ENCODE peak calls at places on chromosomes 3 and 15, in ten cellular contexts. M is head of caudate nucleus; S is HEK293T; R is right lobe of liver; Y is PC-9; H is activated CD8-positive, alpha-beta memory T cell treated with anti-CD3 and anti-CD28 coated beads for 24 hours; F is EL; J is body of pancreas; G is GM23338; P is AG10803. A is an unnamed sample.

GRCh38 chr3:45437388-45437787 is 49.0 kb downstream of the LARS2 start:
- DNase-seq in R (no peak), S (no peak), P (peak), M (no peak), J (no peak), H (no peak), G (no peak), Y (no peak), F (peak), A (no peak)

GRCh38 chr3:98655666-98656065 is 62.3 kb upstream of the CPOX start:
- DNase-seq in J (peak), R (no peak), P (peak), H (no peak), M (no peak), G (no peak), S (no peak), Y (no peak), F (peak), A (no peak)

GRCh38 chr15:44158111-44158510 is 37.0 kb downstream of the FRMD5 start:
- DNase-seq in S (no peak), R (no peak), H (no peak), G (no peak), P (no peak), Y (no peak), J (no peak), F (no peak), M (no peak), A (no peak)

GRCh38 chr3:147699175-147699838 is 290.1 kb downstream of the ZIC1 start:
- DNase-seq in F (peak), P (peak), R (no peak), G (no peak), Y (no peak), S (no peak), M (no peak), H (no peak), J (no peak), A (no peak)

GRCh38 chr3:40336511-40337135 is 27.1 kb downstream of the EIF1B start:
- DNase-seq in R (no peak), G (no peak), F (no peak), P (no peak), Y (no peak), M (no peak), J (peak), S (no peak), H (no peak), A (no peak)

GRCh38 chr3:184788751-184789150 is 23.2 kb upstream of the VPS8 start:
- DNase-seq in S (no peak), H (no peak), G (no peak), M (no peak), F (peak), J (no peak), Y (peak), R (no peak), P (peak), A (no peak)

GRCh38 chr3:106302451-106303221 is 433.8 kb upstream of the CBLB start:
- DNase-seq in P (no peak), R (no peak), F (no peak), H (no peak), Y (no peak), M (no peak), S (no peak), J (no peak), G (no peak), A (no peak)

GRCh38 chr3:30084971-30085403 is 521.4 kb upstream of the TGFBR2 start:
- DNase-seq in Y (no peak), R (no peak), G (peak), S (no peak), J (no peak), F (peak), P (no peak), M (no peak), H (no peak), A (no peak)

GRCh38 chr3:42590989-42591756 is 513 bp downstream of the SS18L2 start:
- DNase-seq in Y (no peak), G (peak), H (peak), S (no peak), F (no peak), M (no peak), J (no peak), P (no peak), R (no peak), A (peak)